ENCODE peak calls at places on chromosomes 5 and 9, in four cellular contexts. Z is pancreas, O is stomach, M is NB4. Y is an unnamed sample.

GRCh38 chr9:137026384-137026783 is 1.7 kb downstream of the ABCA2 start:
- DNase-seq in Z (no peak), O (no peak), M (no peak), Y (no peak)

GRCh38 chr5:43110606-43111170 is 10.0 kb upstream of the ZNF131 start:
- DNase-seq in M (no peak), Z (no peak), O (no peak), Y (no peak)

GRCh38 chr9:34365282-34365681 is 11.4 kb downstream of the MYORG start:
- DNase-seq in Z (no peak), M (no peak), O (no peak), Y (no peak)

GRCh38 chr5:77946381-77947050 is 170.4 kb upstream of the TBCA start:
- DNase-seq in Z (no peak), M (no peak), O (no peak), Y (no peak)

GRCh38 chr9:95116002-95116819 is 201.3 kb downstream of the FANCC start:
- DNase-seq in O (peak), Z (no peak), M (no peak), Y (no peak)

GRCh38 chr5:159030357-159030756 is 69.4 kb downstream of the EBF1 start:
- DNase-seq in O (no peak), Z (no peak), M (no peak), Y (no peak)

GRCh38 chr9:120792898-120793765 is at the start of gene FBXW2:
- DNase-seq in M (peak), O (peak), Z (peak), Y (peak)

GRCh38 chr5:37757980-37758582 is 81.8 kb downstream of the GDNF start:
- DNase-seq in Z (no peak), O (no peak), M (no peak), Y (no peak)

GRCh38 chr5:130871346-130872086 is 293.5 kb downstream of the HINT1 start:
- DNase-seq in M (peak), Z (no peak), O (peak), Y (no peak)

GRCh38 chr9:13139641-13140171 is 139.8 kb downstream of the MPDZ start:
- DNase-seq in M (no peak), O (no peak), Z (no peak), Y (peak)

GRCh38 chr9:132651259-132651658 is 18.5 kb downstream of the DDX31 start:
- DNase-seq in O (no peak), M (peak), Z (no peak), Y (peak)

DNA sequence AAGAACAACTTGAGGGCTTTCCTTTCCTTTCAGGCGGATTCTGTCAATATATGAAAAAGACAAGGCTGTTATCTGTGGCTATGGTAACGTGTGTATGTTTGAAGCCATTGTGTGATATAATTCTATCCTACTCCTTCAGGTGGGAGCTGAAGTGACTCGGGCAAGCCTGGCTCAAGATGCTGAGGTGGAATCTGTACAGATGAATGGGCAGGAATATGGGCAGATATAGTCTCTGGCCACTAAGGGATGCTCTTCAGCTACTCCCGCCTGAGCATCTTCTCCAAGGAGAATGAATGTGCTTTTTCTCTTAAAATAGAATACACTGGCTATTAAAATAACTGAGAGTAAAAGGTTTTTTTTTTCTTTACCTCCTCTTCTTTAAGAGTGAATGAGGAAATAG is 244.8 kb downstream of the ADGRV1 start:
- DNase-seq in Z (no peak), O (no peak), M (no peak), Y (no peak)
- TF ChIP-seq CTCF in Z (no peak), O (no peak), M (no peak), Y (peak)

GRCh38 chr9:36276840-36277239 is 18.6 kb upstream of the GNE start:
- DNase-seq in O (no peak), M (no peak), Z (no peak), Y (peak)

GRCh38 chr9:36278243-36278642 is 20.0 kb upstream of the GNE start:
- DNase-seq in O (no peak), M (no peak), Z (no peak), Y (no peak)

GRCh38 chr9:36284226-36284625 is 26.0 kb upstream of the GNE start:
- DNase-seq in Z (no peak), O (no peak), M (peak), Y (no peak)

GRCh38 chr9:36282275-36282674 is 24.0 kb upstream of the GNE start:
- DNase-seq in M (no peak), O (no peak), Z (no peak), Y (no peak)

GRCh38 chr9:36280989-36281388 is 22.7 kb upstream of the GNE start:
- DNase-seq in M (no peak), Z (no peak), O (no peak), Y (no peak)
- H3K4me3 ChIP-seq in M (no peak), Z (no peak), O (no peak), Y (no peak)

GRCh38 chr9:87771251-87772006 is 45.5 kb downstream of the CTSL start:
- DNase-seq in O (no peak), M (no peak), Z (no peak), Y (no peak)
- TF ChIP-seq CTCF in O (no peak), M (no peak), Z (no peak), Y (no peak)

DNA sequence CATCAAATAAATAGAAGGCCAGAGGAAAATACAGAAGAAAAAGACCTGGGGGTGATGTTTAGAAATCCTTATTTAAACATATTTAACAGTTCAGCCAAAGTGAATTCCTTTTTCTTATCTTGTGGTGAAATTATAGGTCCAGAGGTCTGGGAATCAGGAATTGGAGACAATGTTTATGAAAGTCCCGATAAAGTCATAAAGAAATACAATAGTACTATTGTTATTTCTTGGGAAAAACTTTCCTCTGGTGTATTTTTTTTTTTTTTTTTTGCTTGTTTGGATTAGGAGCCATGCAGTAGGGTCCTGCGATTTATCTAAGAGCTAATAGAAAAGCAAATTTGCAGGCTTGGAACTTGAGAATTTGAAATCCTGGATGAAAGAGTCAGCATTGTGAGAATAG is 426 bp downstream of the C7 start:
- DNase-seq in M (no peak), Z (no peak), O (no peak), Y (no peak)
- H3K4me3 ChIP-seq in M (no peak), Z (no peak), O (peak), Y (no peak)

GRCh38 chr9:2017459-2018161 is 2.5 kb downstream of the SMARCA2 start:
- DNase-seq in Z (peak), O (peak), M (peak), Y (no peak)

GRCh38 chr9:2017209-2017458 is 2.0 kb downstream of the SMARCA2 start:
- DNase-seq in M (no peak), Z (no peak), O (no peak), Y (no peak)

GRCh38 chr9:2018162-2018643 is 3.1 kb downstream of the SMARCA2 start:
- DNase-seq in Z (no peak), M (no peak), O (no peak), Y (no peak)

GRCh38 chr9:2015581-2016410 is 649 bp downstream of the SMARCA2 start:
- DNase-seq in Z (peak), M (peak), O (peak), Y (no peak)

DNA sequence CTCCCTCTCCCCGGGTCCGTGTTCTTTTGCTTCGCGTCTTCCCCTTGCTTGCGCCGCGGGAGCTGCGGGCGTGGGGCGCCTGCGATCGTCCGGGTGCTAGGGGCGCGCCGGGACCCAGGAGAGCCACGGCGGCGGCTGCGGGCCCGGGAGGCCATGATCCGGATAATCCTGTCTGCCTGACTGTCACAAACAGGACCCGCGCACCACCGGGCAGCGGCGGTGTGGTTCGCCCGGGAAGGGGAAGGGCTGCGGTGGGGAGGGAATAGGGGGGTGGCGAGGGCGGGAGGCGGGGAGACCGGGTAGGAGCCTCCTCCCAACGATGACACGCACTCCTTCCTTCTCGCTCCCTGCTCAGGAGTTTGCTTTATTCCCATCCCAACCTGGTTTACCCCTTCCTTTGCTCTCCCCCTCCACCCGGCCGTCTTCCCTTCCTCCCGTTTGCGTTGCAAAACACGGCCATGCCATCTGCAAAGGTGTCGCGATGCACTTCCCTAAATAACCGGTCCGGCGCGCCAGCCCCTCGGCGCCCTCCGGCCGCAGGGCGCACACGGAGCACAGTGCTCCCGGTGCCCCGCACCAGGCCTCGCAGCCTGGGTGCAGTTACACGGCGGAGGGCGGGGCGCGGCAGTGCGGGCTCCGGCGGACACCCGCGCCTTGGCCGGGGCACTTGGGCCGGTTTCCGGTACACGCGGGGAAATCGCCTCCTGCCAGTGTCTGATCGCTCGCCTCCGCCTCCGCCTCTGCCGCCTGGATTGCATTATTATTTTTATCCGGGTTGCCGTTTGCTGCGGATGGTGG is 1.5 kb downstream of the SMARCA2 start:
- DNase-seq in Z (peak), M (peak), O (peak), Y (peak)
- TF ChIP-seq CTCF in Z (no peak), M (no peak), O (no peak), Y (no peak)

GRCh38 chr5:125148076-125148475 is 401.6 kb upstream of the ZNF608 start:
- DNase-seq in M (no peak), O (no peak), Z (no peak), Y (no peak)

GRCh38 chr5:125152036-125152435 is 405.6 kb upstream of the ZNF608 start:
- DNase-seq in M (no peak), Z (no peak), O (no peak), Y (no peak)

GRCh38 chr5:125149503-125149902 is 403.1 kb upstream of the ZNF608 start:
- DNase-seq in Z (no peak), O (no peak), M (no peak), Y (no peak)

GRCh38 chr5:125151150-125151932 is 404.9 kb upstream of the ZNF608 start:
- DNase-seq in O (no peak), Z (no peak), M (no peak), Y (no peak)

GRCh38 chr5:125148706-125149105 is 402.3 kb upstream of the ZNF608 start:
- DNase-seq in M (no peak), Z (no peak), O (no peak), Y (no peak)
- H3K4me3 ChIP-seq in M (no peak), Z (no peak), O (no peak), Y (no peak)

GRCh38 chr5:173010547-173011464 is 27.2 kb downstream of the ATP6V0E1 start:
- DNase-seq in O (peak), Z (no peak), M (no peak), Y (no peak)
- TF ChIP-seq CTCF in O (peak), Z (peak), M (no peak), Y (peak)